ENCODE peak calls at places on chromosomes 13 and 19, in four cellular contexts. S, X, O and H are unnamed samples.

GRCh38 chr13:49772828-49773227 is 19.7 kb downstream of the KPNA3 start:
- DNase-seq in S (no peak), X (no peak), O (no peak), H (peak; percentile 45)

GRCh38 chr19:3479177-3479818 is 1.0 kb downstream of the SMIM24 start:
- DNase-seq in S (no peak), O (peak; percentile 29), X (no peak), H (no peak)

GRCh38 chr19:16433986-16434385 is 37.8 kb downstream of the EPS15L1 start:
- DNase-seq in O (no peak), S (no peak), X (no peak), H (no peak)

GRCh38 chr13:39499580-39499979 is 103.4 kb downstream of the LHFPL6 start:
- DNase-seq in O (no peak), S (no peak), X (no peak), H (no peak)

GRCh38 chr13:30816733-30817132 is 81.4 kb downstream of the ALOX5AP start:
- DNase-seq in X (no peak), O (no peak), S (no peak), H (no peak)

GRCh38 chr19:13718733-13719132 is 45.6 kb upstream of the MRI1 start:
- DNase-seq in S (peak; percentile 36), X (no peak), O (peak; percentile 60), H (peak; percentile 11)

GRCh38 chr13:110915057-110915873 is at the start of gene ANKRD10:
- DNase-seq in X (peak; percentile 99), O (peak; percentile 100), S (peak; percentile 98), H (peak; percentile 91)

GRCh38 chr19:52949422-52949821 is 13.3 kb downstream of the ZNF816 start:
- DNase-seq in S (no peak), X (no peak), O (no peak), H (no peak)

GRCh38 chr19:48513289-48514122 is 1.9 kb upstream of the LMTK3 start:
- DNase-seq in O (peak; percentile 86), S (no peak), X (peak; percentile 66), H (no peak)

GRCh38 chr13:49652691-49653305 is 24.5 kb downstream of the ARL11 start:
- DNase-seq in X (no peak), S (no peak), O (peak; percentile 60), H (peak; percentile 23)

DNA sequence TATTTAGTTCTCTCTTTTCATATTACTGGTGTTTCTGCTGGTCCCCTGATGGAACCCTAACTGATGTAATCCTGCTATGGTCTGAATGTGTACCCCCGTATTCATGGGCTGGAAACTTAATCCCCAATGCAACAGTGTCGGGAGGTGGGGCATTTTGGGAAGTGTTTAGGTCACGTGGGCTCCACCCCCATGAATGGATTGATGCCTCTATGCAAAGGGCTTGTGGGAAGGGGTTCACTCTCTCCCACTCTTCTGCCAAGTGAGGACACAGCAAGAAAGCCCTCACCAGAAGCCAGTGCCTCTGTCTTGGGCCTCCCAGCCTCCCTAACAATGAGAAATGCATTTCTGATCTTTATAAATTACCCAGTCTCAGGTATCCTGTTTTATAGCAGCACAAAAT is 21.2 kb upstream of the UBAC2 start:
- DNase-seq in X (no peak), O (no peak), S (no peak), H (no peak)
- H3K4me3 ChIP-seq in X (no peak overlapping the region), O (no peak overlapping the region), S (no peak overlapping the region), H (no peak overlapping the region)

GRCh38 chr13:58964048-58964447 is 1199.7 kb downstream of the DIAPH3 start:
- DNase-seq in O (no peak), S (no peak), X (no peak), H (no peak)

GRCh38 chr13:58963321-58963720 is 1200.4 kb downstream of the DIAPH3 start:
- DNase-seq in X (no peak), O (no peak), S (no peak), H (no peak)

GRCh38 chr13:58955546-58956385 is 1208.0 kb downstream of the DIAPH3 start:
- DNase-seq in O (no peak), X (no peak), S (no peak), H (no peak)

GRCh38 chr13:58960909-58961308 is 1202.8 kb downstream of the DIAPH3 start:
- DNase-seq in S (no peak), X (no peak), O (peak; percentile 19), H (no peak)
- TF ChIP-seq CTCF in S (peak; percentile 19), X (peak; percentile 14), O (no peak), H (peak; percentile 7)

GRCh38 chr13:42445354-42445753 is 128.6 kb upstream of the TNFSF11 start:
- DNase-seq in S (no peak), O (no peak), X (no peak), H (no peak)
- H3K4me3 ChIP-seq in S (no peak overlapping the region), O (no peak overlapping the region), X (no peak overlapping the region), H (no peak overlapping the region)

DNA sequence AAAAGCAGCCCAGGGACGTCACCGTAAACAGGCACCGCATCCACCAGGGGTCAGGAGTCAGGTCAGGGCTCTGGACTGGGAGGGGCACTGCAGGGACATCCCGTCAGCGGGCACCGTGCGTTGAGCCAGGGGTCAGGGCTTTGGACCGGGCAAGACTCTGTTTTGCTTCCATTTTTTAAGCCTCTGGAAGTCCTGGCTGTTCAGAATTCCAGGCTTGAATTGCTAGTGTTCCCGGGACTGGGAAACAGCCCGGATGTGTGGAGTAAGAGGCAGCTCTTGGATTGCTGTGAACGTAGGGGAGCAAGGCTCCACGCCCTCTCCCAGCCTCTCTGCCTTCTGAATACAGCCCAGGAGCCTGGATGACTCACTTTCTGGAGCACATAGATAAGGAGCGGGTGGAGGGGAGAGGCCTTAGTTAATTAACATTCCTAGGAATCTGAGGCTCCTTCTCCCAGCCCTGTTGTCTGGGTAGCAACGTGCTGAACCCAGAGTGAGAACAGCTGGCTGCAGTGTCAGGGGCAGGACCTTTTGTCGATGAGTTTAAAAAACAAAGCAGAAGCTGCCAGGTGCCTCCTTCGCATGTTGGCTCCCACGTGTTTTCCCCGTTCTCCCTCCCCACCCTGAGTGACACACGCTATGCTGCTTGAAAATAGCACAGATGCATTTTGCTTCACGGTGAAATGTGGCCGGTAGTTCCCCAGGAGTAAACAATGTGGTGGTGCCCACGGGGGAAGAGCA is 21.9 kb downstream of the ATP11A start:
- DNase-seq in S (peak; percentile 96), X (no peak), O (peak; percentile 87), H (no peak)
- TF ChIP-seq CTCF in S (peak; percentile 32), X (no peak), O (peak; percentile 25), H (no peak)

GRCh38 chr19:17951151-17952040 is 15.5 kb upstream of the KCNN1 start:
- DNase-seq in X (no peak), O (peak; percentile 53), S (no peak), H (no peak)

GRCh38 chr19:17950310-17951150 is 16.4 kb upstream of the KCNN1 start:
- DNase-seq in S (no peak), O (peak; percentile 51), X (no peak), H (no peak)

GRCh38 chr19:17948474-17948966 is 15.7 kb downstream of the CCDC124 start:
- DNase-seq in S (no peak), O (no peak), X (no peak), H (no peak)

GRCh38 chr19:17948967-17949930 is 16.4 kb downstream of the CCDC124 start:
- DNase-seq in X (no peak), S (no peak), O (no peak), H (no peak)

DNA sequence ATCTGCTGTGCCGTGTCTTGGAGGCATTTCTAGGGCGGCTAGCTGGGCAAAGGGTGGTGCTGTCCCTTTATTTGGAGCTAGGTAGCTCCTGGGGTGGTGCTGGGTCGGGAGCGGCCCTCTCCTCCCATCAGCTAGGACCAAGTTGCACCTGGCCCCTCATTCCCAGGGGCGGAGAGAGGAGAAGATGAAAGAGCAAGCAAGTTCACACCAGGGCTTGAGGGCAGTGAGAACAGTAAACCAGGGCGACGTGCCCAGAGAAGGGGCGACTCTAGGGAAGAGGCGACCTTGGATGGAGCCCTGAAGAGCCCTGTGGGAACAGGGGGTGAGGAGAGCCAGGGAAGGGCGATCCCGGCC is 17.0 kb upstream of the KCNN1 start:
- DNase-seq in O (no peak), S (no peak), X (no peak), H (no peak)
- H3K4me3 ChIP-seq in O (peak overlapping the region; percentile 37), S (no peak overlapping the region), X (peak overlapping the region; percentile 15), H (no peak overlapping the region)

DNA sequence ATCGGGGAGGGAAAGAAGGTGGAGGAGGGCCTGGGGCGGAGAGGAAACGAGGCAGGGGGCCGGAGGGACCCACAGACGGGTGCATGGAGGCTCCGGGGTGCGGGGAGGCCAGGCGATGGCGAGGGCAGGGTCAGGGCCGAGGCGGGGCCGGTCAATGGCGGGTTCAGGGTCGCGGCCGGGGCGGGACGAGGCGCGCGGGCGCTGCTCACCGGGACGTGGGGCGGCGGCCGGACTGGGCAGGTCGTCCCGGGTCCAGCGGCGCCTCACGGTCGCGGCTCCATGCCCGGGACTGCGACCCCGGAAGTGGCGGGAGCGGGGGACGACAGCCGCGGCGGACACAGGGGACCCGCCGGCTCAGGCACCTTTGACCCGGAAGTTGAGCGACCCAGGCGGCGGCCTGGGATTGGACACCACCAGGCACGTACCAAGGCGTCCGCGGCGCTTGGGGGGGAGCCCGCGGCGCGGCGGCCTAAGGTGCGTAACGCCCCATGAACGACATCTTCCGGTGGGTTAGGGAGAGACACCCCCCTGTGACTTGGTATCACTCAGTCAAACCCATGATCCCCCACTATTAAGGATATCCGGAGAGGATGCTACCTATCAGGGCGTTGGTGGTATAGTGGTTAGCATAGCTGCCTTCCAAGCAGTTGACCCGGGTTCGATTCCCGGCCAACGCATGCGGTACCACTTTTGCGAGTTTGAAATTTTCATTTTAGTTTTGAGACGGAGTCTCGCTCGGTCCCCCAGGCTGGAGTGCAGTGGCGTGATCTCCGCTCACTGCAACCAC is at the start of gene DPP9:
- DNase-seq in S (peak; percentile 96), O (peak; percentile 98), X (peak; percentile 99), H (peak; percentile 98)
- TF ChIP-seq CTCF in S (peak; percentile 31), O (peak; percentile 22), X (peak; percentile 25), H (peak; percentile 32)